ENCODE peak calls at places on chromosomes 11 and 22, in seven cellular contexts. T is HFFc6; K is NCI-H2081; F is RCC 7860; O is WTC11; N is amniotic stem cell; E is naive thymus-derived CD8-positive, alpha-beta T cell. G is an unnamed sample.

GRCh38 chr11:75406338-75406777 is 7.0 kb downstream of the RPS3 start:
- DNase-seq in T (peak; percentile 13), K (peak; percentile 66), N (no peak), F (no peak), O (no peak), E (no peak), G (no peak)

GRCh38 chr11:14132312-14132711 is 169.8 kb downstream of the SPON1 start:
- DNase-seq in N (no peak), F (no peak), O (no peak), K (no peak), T (no peak), E (no peak), G (no peak)

GRCh38 chr11:75582935-75583709 is 21.1 kb downstream of the SERPINH1 start:
- DNase-seq in E (peak; percentile 68), O (peak; percentile 77), T (peak; percentile 51), F (no peak), K (peak; percentile 73), N (peak; percentile 73), G (peak; percentile 80)

GRCh38 chr11:37371346-37371970 is 773.4 kb upstream of the RAG2 start:
- DNase-seq in O (no peak), F (peak; percentile 11), T (no peak), N (no peak), K (no peak), E (no peak), G (no peak)

GRCh38 chr22:47813661-47814060 is 1051.2 kb downstream of the TBC1D22A start:
- DNase-seq in N (no peak), E (no peak), O (no peak), T (no peak), K (no peak), F (no peak), G (no peak)

GRCh38 chr11:1202154-1202775 is 20.6 kb upstream of the MUC5B start:
- DNase-seq in E (no peak), F (no peak), T (no peak), O (peak; percentile 14), N (no peak), K (no peak), G (peak; percentile 29)

GRCh38 chr11:79205786-79206185 is 235.0 kb downstream of the TENM4 start:
- DNase-seq in K (no peak), T (no peak), N (no peak), O (no peak), E (no peak), F (no peak), G (no peak)

GRCh38 chr11:45102810-45103621 is 43.4 kb upstream of the PRDM11 start:
- DNase-seq in K (peak; percentile 72), T (peak; percentile 75), N (peak; percentile 77), O (peak; percentile 68), F (peak; percentile 61), E (peak; percentile 52), G (peak; percentile 72)

GRCh38 chr22:24333301-24333700 is 62.7 kb downstream of the SPECC1L start:
- DNase-seq in T (peak; percentile 82), O (no peak), F (no peak), N (peak; percentile 58), E (no peak), K (no peak), G (no peak)

GRCh38 chr22:30701872-30702271 is 7.2 kb downstream of the OSBP2 start:
- DNase-seq in K (no peak), E (no peak), N (no peak), O (no peak), F (no peak), T (peak; percentile 3), G (no peak)

GRCh38 chr22:20967697-20968201 is 694 bp downstream of the AIFM3 start:
- DNase-seq in F (no peak), K (no peak), E (no peak), T (no peak), O (peak; percentile 55), N (no peak), G (peak; percentile 53)

GRCh38 chr11:16924826-16925494 is 89.3 kb downstream of the PLEKHA7 start:
- DNase-seq in F (peak; percentile 75), N (no peak), T (no peak), E (no peak), O (peak; percentile 68), K (no peak), G (peak; percentile 77)

GRCh38 chr11:29120329-29120695 is 896.5 kb downstream of the KCNA4 start:
- DNase-seq in E (no peak), O (no peak), F (no peak), K (no peak), N (no peak), T (peak; percentile 43), G (no peak)

GRCh38 chr22:48926663-48927062 is 901.0 kb downstream of the BRD1 start:
- DNase-seq in K (no peak), E (peak; percentile 0), T (no peak), N (no peak), O (no peak), F (no peak), G (no peak)

GRCh38 chr11:9462172-9462799 is 1.5 kb downstream of the ZNF143 start:
- DNase-seq in O (no peak), T (peak; percentile 3), K (no peak), N (no peak), F (no peak), E (no peak), G (no peak)

GRCh38 chr22:45083659-45084305 is 74.0 kb upstream of the PHF21B start:
- DNase-seq in E (no peak), O (no peak), K (no peak), F (peak; percentile 75), N (no peak), T (peak; percentile 48), G (no peak)

GRCh38 chr22:36180038-36180880 is 19.7 kb upstream of the APOL3 start:
- DNase-seq in N (peak; percentile 59), E (peak; percentile 83), F (peak; percentile 43), T (peak; percentile 45), K (peak; percentile 9), O (peak; percentile 91), G (peak; percentile 87)

GRCh38 chr11:61782841-61783240 is 9.6 kb downstream of the TMEM258 start:
- DNase-seq in E (no peak), N (no peak), T (no peak), O (no peak), F (no peak), K (no peak), G (no peak)

GRCh38 chr22:22853713-22854112 is 33.9 kb upstream of the IGLL5 start:
- DNase-seq in E (no peak), K (no peak), N (no peak), T (no peak), O (no peak), F (no peak), G (no peak)

GRCh38 chr11:78958444-78958843 is 383.8 kb upstream of the NARS2 start:
- DNase-seq in N (no peak), K (no peak), O (no peak), T (no peak), F (no peak), E (no peak), G (no peak)

GRCh38 chr11:61967924-61968757 is 707 bp upstream of the FTH1 start:
- DNase-seq in K (peak; percentile 49), N (no peak), T (no peak), E (peak; percentile 43), O (peak; percentile 32), F (no peak), G (no peak)

GRCh38 chr11:94203070-94203469 is 74.4 kb downstream of the PANX1 start:
- DNase-seq in E (no peak), O (no peak), T (no peak), K (no peak), F (no peak), N (no peak), G (no peak)

GRCh38 chr22:22374579-22374978 is 130.0 kb downstream of the VPREB1 start:
- DNase-seq in K (no peak), O (no peak), F (no peak), N (no peak), E (no peak), T (no peak), G (no peak)

GRCh38 chr11:115251126-115251525 is 253.1 kb downstream of the CADM1 start:
- DNase-seq in O (no peak), N (no peak), E (no peak), K (peak; percentile 46), T (no peak), F (no peak), G (no peak)